ENCODE peak calls at places on chromosomes 11 and 22, in ten cellular contexts. H, B, O, S, X, G, F, P, C and M are unnamed samples.

GRCh38 chr11:40118780-40119179 is 1340.7 kb downstream of the LRRC4C start:
- DNase-seq in C (no peak), F (no peak), B (no peak), H (no peak), P (no peak), G (no peak), X (no peak), S (no peak), O (no peak), M (no peak)

GRCh38 chr22:42932857-42933782 is 76.0 kb upstream of the ARFGAP3 start:
- DNase-seq in F (no peak), O (peak; percentile 69), P (no peak), X (peak; percentile 21), C (no peak), H (no peak), B (no peak), G (peak; percentile 28), S (no peak), M (no peak)

GRCh38 chr22:27387561-27387960 is 414.0 kb downstream of the MN1 start:
- DNase-seq in G (no peak), F (no peak), P (no peak), O (no peak), B (no peak), S (no peak), X (no peak), H (no peak), C (no peak), M (no peak)

GRCh38 chr22:46547883-46548244 is 10.4 kb upstream of the CELSR1 start:
- DNase-seq in C (no peak), F (peak; percentile 83), P (no peak), S (no peak), X (no peak), H (peak; percentile 32), B (peak; percentile 93), O (peak; percentile 79), G (peak; percentile 92), M (peak; percentile 91)

GRCh38 chr22:32811788-32812187 is 10.3 kb downstream of the TIMP3 start:
- DNase-seq in H (no peak), S (no peak), C (no peak), F (peak; percentile 27), B (no peak), G (no peak), P (no peak), X (no peak), O (no peak), M (no peak)

GRCh38 chr11:22795914-22796313 is 33.7 kb downstream of the SVIP start:
- DNase-seq in G (peak; percentile 38), H (peak; percentile 35), O (no peak), C (no peak), S (no peak), X (no peak), P (no peak), B (no peak), F (no peak), M (no peak)

GRCh38 chr11:78069465-78069864 is 5.8 kb downstream of the THRSP start:
- DNase-seq in F (no peak), S (no peak), P (no peak), G (no peak), O (peak; percentile 57), B (no peak), H (no peak), X (no peak), C (no peak), M (no peak)

GRCh38 chr11:92317222-92317621 is 92.6 kb downstream of the FAT3 start:
- DNase-seq in F (no peak), B (no peak), G (no peak), C (no peak), P (no peak), S (no peak), O (no peak), H (no peak), X (no peak), M (no peak)

GRCh38 chr22:17918840-17919239 is 105.5 kb downstream of the MICAL3 start:
- DNase-seq in G (peak; percentile 64), B (peak; percentile 5), O (no peak), H (peak; percentile 44), X (no peak), S (no peak), P (no peak), C (no peak), F (no peak), M (no peak)

DNA sequence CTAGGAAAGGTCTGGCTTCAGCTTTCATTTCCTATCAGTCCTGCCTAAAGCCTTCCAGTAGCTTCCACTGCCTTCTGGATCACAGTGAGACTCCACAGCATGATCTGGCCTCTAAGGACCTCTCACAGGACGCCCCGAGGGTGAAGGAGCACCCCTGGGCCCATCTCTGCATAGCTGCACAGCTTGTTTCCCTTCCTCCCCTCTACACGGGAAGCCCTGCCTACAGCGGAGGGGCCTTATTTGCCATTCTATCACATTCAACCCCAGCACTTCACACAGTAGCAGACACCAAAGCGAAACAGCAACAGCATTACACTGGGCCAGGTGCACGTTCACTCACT is 162.3 kb upstream of the GRK3 start:
- DNase-seq in S (no peak), C (no peak), G (no peak), F (no peak), H (no peak), O (no peak), P (no peak), B (peak; percentile 30), X (no peak), M (peak; percentile 20)
- H3K27ac ChIP-seq in S (peak overlapping the region; percentile 93), C (no peak overlapping the region), G (no peak overlapping the region), F (no peak overlapping the region), H (no peak overlapping the region), O (peak overlapping the region; percentile 93), P (no peak overlapping the region), B (peak overlapping the region; percentile 94), X (peak overlapping the region; percentile 81), M (peak overlapping the region; percentile 6)

DNA sequence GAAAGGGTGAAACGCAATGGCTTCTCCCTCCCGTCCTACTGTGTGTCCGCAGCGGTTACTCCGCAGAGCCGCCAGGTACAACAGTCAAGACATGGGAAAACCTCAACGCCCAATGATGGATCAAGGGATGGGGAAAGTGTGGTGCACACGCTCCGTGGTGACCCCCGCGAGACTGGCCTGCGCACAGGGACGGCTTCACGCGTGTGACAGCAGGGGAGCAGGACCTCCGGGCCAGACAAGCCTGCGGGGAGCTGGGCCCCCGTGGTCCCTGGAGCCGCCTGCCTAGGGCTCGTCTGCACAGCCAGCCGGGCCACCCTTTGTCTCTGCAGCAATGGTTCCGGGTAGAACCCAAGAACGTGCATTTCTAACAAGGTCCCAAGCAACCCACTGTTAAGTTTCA is 31.7 kb upstream of the MOB2 start:
- DNase-seq in H (no peak), G (no peak), X (peak; percentile 63), C (no peak), P (no peak), B (no peak), S (no peak), O (no peak), F (no peak), M (peak; percentile 7)
- H3K4me1 ChIP-seq in H (peaks cover 3% of the 10 kb centered on the region), G (peaks cover 19% of the 10 kb centered on the region), X (peaks cover 4% of the 10 kb centered on the region), C (peaks cover 15% of the 10 kb centered on the region), P (peaks cover 20% of the 10 kb centered on the region), B (peaks cover 63% of the 10 kb centered on the region), S (peaks cover 94% of the 10 kb centered on the region), O (peaks cover 66% of the 10 kb centered on the region), F (peaks cover 44% of the 10 kb centered on the region), M (no peaks in the 10 kb centered on the region)

GRCh38 chr11:87076874-87077429 is 39.2 kb downstream of the TMEM135 start:
- DNase-seq in S (no peak), B (no peak), O (no peak), G (no peak), X (no peak), P (no peak), F (no peak), H (no peak), C (no peak), M (no peak)

GRCh38 chr11:87083029-87083428 is 45.3 kb downstream of the TMEM135 start:
- DNase-seq in X (no peak), F (no peak), H (no peak), B (no peak), P (peak; percentile 47), S (no peak), O (no peak), G (no peak), C (no peak), M (no peak)

GRCh38 chr11:87081358-87081757 is 43.6 kb downstream of the TMEM135 start:
- DNase-seq in C (no peak), G (no peak), H (no peak), X (no peak), B (no peak), F (no peak), S (no peak), O (no peak), P (no peak), M (no peak)

DNA sequence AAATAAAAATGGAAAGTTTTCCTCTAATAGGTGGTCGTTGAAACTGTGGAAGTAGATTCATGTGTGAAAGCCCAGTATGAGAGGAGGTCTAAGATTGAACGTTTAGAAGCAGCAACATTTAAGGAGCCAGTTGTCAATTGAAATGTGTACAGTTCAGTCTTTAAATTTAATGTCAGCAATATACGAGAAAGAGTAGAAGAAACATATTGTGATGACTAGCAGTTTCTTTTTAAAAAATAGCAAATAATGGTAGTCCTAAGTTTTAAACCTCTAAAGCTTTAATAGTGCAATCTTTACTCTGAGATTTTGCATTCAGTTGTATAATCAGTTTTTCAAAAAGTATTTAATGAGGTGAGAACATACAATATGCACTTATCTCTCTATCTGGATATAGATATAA is 44.9 kb downstream of the TMEM135 start:
- DNase-seq in F (no peak), X (no peak), C (no peak), G (no peak), S (no peak), P (no peak), O (no peak), H (no peak), B (no peak), M (no peak)
- H3K27ac ChIP-seq in F (no peak overlapping the region), X (no peak overlapping the region), C (no peak overlapping the region), G (no peak overlapping the region), S (no peak overlapping the region), P (no peak overlapping the region), O (no peak overlapping the region), H (no peak overlapping the region), B (no peak overlapping the region), M (no peak overlapping the region)

GRCh38 chr22:45212992-45213751 is 27.5 kb downstream of the KIAA0930 start:
- DNase-seq in B (peak; percentile 83), S (no peak), C (no peak), H (no peak), X (no peak), G (peak; percentile 81), P (no peak), F (peak; percentile 89), O (peak; percentile 47), M (no peak)
- H3K4me1 ChIP-seq in B (peaks cover 52% of the 10 kb centered on the region), S (peaks cover 70% of the 10 kb centered on the region), C (no peaks in the 10 kb centered on the region), H (peaks cover 13% of the 10 kb centered on the region), X (no peaks in the 10 kb centered on the region), G (peaks cover 42% of the 10 kb centered on the region), P (peaks cover 22% of the 10 kb centered on the region), F (peaks cover 33% of the 10 kb centered on the region), O (peaks cover 22% of the 10 kb centered on the region), M (no peaks in the 10 kb centered on the region)